ENCODE peak calls at places on chromosomes 6 and 20, in five cellular contexts. F is esophagus muscularis mucosa, Y is HCT116, K is stomach, H is suprapubic skin. R is an unnamed sample. For H3K9me3 and H3K4me1, the result is how much of the 10 kb centered on the place peaks cover.

GRCh38 chr20:22698443-22698842 is 114.1 kb upstream of the FOXA2 start:
- DNase-seq in F (peak), K (no peak), Y (no peak), H (no peak), R (no peak)

GRCh38 chr6:127775371-127775770 is 125.5 kb downstream of the THEMIS start:
- DNase-seq in F (no peak), Y (no peak), K (no peak), H (no peak), R (no peak)

GRCh38 chr20:38564680-38565079 is 16.3 kb upstream of the ADIG start:
- DNase-seq in F (no peak), K (no peak), Y (no peak), H (no peak), R (no peak)

GRCh38 chr6:43090557-43090952 is 14.4 kb downstream of the PTK7 start:
- DNase-seq in K (no peak), H (no peak), Y (no peak), F (no peak), R (peak)

GRCh38 chr6:33213166-33213988 is 5.1 kb downstream of the RING1 start:
- DNase-seq in H (no peak), K (no peak), F (no peak), Y (no peak), R (no peak)

GRCh38 chr6:41976794-41977484 is 35.3 kb upstream of the CCND3 start:
- DNase-seq in F (no peak), H (peak), Y (no peak), K (no peak), R (no peak)

GRCh38 chr6:72182337-72183246 is 296.2 kb downstream of the RIMS1 start:
- DNase-seq in H (no peak), F (no peak), Y (no peak), K (peak), R (peak)

GRCh38 chr6:27374824-27375612 is 13.5 kb upstream of the ZNF391 start:
- DNase-seq in Y (peak), H (peak), K (peak), F (peak), R (peak)

GRCh38 chr6:91480397-91480796 is 893.5 kb upstream of the MAP3K7 start:
- DNase-seq in H (no peak), Y (no peak), K (no peak), F (no peak), R (no peak)

GRCh38 chr6:76682842-76683241 is 610.4 kb upstream of the IMPG1 start:
- DNase-seq in K (no peak), F (no peak), Y (peak), H (no peak), R (no peak)

GRCh38 chr6:47343631-47344421 is 34.1 kb upstream of the TNFRSF21 start:
- DNase-seq in Y (no peak), K (peak), H (no peak), F (no peak), R (no peak)

GRCh38 chr6:108168501-108168979 is 2.7 kb downstream of the NR2E1 start:
- DNase-seq in Y (no peak), H (no peak), F (no peak), K (peak), R (no peak)

GRCh38 chr20:10603971-10604864 is 69.6 kb downstream of the JAG1 start:
- DNase-seq in H (no peak), F (no peak), K (no peak), Y (peak), R (peak)

GRCh38 chr6:13710552-13711383 is 867 bp downstream of the RANBP9 start:
- DNase-seq in F (no peak), H (peak), Y (no peak), K (peak), R (peak)

GRCh38 chr20:43749734-43750294 is 23.0 kb upstream of the GTSF1L start:
- DNase-seq in K (peak), H (peak), Y (peak), F (peak), R (peak)

GRCh38 chr20:53088786-53089185 is 116.6 kb downstream of the TSHZ2 start:
- DNase-seq in F (no peak), H (no peak), Y (no peak), K (no peak), R (peak)

GRCh38 chr6:43391448-43392031 is 22.1 kb upstream of the ZNF318 start:
- DNase-seq in K (no peak), H (no peak), F (no peak), Y (no peak), R (no peak)

GRCh38 chr6:110693296-110693695 is 122.0 kb downstream of the CDK19 start:
- DNase-seq in H (no peak), K (no peak), Y (no peak), F (no peak), R (no peak)

GRCh38 chr6:96823743-96824142 is 13.5 kb downstream of the GPR63 start:
- DNase-seq in F (no peak), Y (no peak), K (no peak), H (no peak), R (no peak)

GRCh38 chr20:40771308-40771610 is 82.2 kb upstream of the MAFB start:
- DNase-seq in F (no peak), H (no peak), Y (no peak), K (no peak), R (no peak)

GRCh38 chr20:822651-823325 is 10.7 kb upstream of the FAM110A start:
- DNase-seq in K (no peak), F (no peak), H (no peak), Y (no peak), R (no peak)

GRCh38 chr6:147970970-147971369 is 371.7 kb upstream of the SASH1 start:
- DNase-seq in Y (no peak), H (no peak), F (no peak), K (no peak), R (no peak)

GRCh38 chr6:123116370-123116769 is 120.3 kb downstream of the CLVS2 start:
- DNase-seq in H (no peak), F (no peak), K (no peak), Y (no peak), R (no peak)

GRCh38 chr6:51289041-51289440 is 470.4 kb downstream of the TFAP2B start:
- DNase-seq in K (no peak), Y (no peak), F (no peak), H (no peak), R (no peak)

GRCh38 chr6:133277228-133277894 is 36.2 kb downstream of the EYA4 start:
- DNase-seq in Y (no peak), H (no peak), F (no peak), K (no peak), R (no peak)

GRCh38 chr6:31952140-31952805 is 6.4 kb downstream of the CFB start:
- DNase-seq in K (peak), H (no peak), Y (no peak), F (no peak), R (peak)

GRCh38 chr6:18510644-18511033 is 123.5 kb downstream of the RNF144B start:
- DNase-seq in K (no peak), F (no peak), H (no peak), Y (no peak), R (no peak)

GRCh38 chr6:158011478-158011920 is 29.8 kb downstream of the SYNJ2 start:
- DNase-seq in F (no peak), Y (no peak), H (no peak), K (no peak), R (no peak)

GRCh38 chr6:140669321-140669720 is 1294.9 kb upstream of the CITED2 start:
- DNase-seq in Y (no peak), H (no peak), F (no peak), K (no peak), R (no peak)

GRCh38 chr6:167299641-167300308 is 8.7 kb downstream of the UNC93A start:
- DNase-seq in F (no peak), H (peak), K (no peak), Y (no peak), R (no peak)

GRCh38 chr6:167302796-167303195 is 11.7 kb downstream of the UNC93A start:
- DNase-seq in K (no peak), H (peak), F (no peak), Y (no peak), R (no peak)

GRCh38 chr6:167300902-167301425 is 9.8 kb downstream of the UNC93A start:
- DNase-seq in F (no peak), Y (no peak), K (no peak), H (peak), R (no peak)

GRCh38 chr6:167303660-167304625 is 12.8 kb downstream of the UNC93A start:
- DNase-seq in H (peak), K (no peak), Y (no peak), F (no peak), R (no peak)

GRCh38 chr6:167302074-167302473 is 11.0 kb downstream of the UNC93A start:
- DNase-seq in F (no peak), H (peak), K (no peak), Y (no peak), R (no peak)
- H3K9me3 ChIP-seq in F (under half), H (under half), K (under half), Y (under half), R (under half)

GRCh38 chr20:62878244-62879030 is 16.8 kb upstream of the TCFL5 start:
- DNase-seq in Y (no peak), K (no peak), F (no peak), H (no peak), R (no peak)
- H3K4me1 ChIP-seq in Y (under half), K (under half), F (under half), H (under half), R (under half)

GRCh38 chr6:37173573-37174195 is 3.7 kb downstream of the PIM1 start:
- DNase-seq in K (no peak), F (no peak), H (no peak), Y (no peak), R (no peak)

GRCh38 chr6:37172991-37173572 is 3.1 kb downstream of the PIM1 start:
- DNase-seq in F (no peak), Y (no peak), H (no peak), K (no peak), R (no peak)

GRCh38 chr6:37171141-37171969 is 1.4 kb downstream of the PIM1 start:
- DNase-seq in F (no peak), K (peak), H (peak), Y (no peak), R (peak)

GRCh38 chr6:37170273-37171140 is 555 bp downstream of the PIM1 start:
- DNase-seq in H (peak), K (peak), Y (no peak), F (no peak), R (peak)

GRCh38 chr6:37171970-37172812 is 2.2 kb downstream of the PIM1 start:
- DNase-seq in F (peak), H (peak), Y (peak), K (peak), R (peak)
- TF ChIP-seq POLR2AphosphoS5 in F (peak), H (no peak), Y (peak), K (peak), R (peak)

DNA sequence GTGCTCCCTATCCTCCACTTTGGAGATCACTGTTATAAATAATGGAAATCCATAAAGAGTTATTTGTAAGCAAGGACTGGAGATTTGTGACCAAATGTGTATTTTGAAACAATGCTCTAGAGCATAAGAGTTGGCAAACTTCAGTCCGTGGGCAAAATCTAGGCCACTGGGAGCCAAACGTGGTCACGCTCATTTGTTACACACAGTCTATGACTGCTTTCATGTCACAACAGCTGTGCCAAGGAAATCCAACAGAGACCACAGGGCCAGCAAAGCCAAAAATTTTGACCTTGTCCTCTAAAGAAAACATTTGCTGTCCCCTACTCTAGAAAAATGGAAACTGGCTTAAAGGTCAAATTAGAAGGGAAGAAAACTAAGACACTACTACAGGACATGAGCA is 7.9 kb downstream of the ZNF334 start:
- DNase-seq in Y (no peak), F (no peak), K (no peak), H (no peak), R (no peak)
- H3K9me3 ChIP-seq in Y (under half), F (under half), K (under half), H (under half), R (under half)

DNA sequence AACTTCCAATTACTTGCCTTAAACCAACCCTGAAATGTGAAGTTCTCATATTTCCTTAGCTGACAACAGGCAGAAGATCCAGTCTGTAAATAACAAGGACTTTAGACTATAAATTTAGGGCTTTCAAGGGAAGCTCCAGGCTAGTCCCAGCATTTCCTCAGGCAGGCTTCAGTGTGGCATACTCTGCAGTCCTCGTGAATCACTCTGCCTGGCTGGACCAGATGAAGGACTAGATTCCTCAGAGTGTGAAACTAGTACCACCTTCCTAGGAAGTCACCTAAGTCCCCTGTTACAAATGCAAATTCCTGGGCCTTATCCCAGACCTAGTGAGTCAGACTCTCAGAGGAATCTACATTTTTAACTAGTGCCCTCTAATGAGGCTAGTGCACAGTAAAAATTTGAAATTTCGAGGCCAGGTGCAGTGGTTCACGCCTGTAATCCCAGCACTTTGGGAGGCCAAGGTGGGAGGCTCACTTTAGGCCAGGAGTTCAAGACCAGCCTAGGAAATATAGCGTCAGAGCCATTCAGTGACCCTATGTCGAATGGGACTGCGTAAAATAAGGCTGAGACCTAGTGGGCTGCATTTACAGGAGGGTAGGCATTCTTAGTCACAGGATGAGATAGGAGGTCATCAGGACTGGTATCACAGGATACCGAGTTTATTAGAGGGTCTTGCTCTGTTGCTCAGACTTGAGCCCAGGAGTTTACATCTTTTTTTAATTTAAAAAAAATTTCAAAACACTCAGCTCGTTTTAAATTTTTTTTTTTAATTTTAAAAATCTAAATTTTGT is 279.6 kb upstream of the JARID2 start:
- DNase-seq in K (no peak), Y (no peak), F (no peak), H (no peak), R (no peak)
- H3K4me1 ChIP-seq in K (under half), Y (under half), F (under half), H (under half), R (under half)

GRCh38 chr6:100300221-100300736 is 164.4 kb downstream of the SIM1 start:
- DNase-seq in F (no peak), K (no peak), H (no peak), Y (peak), R (no peak)
- TF ChIP-seq POLR2AphosphoS5 in F (no peak), K (no peak), H (no peak), Y (peak), R (no peak)

GRCh38 chr6:22189946-22190345 is 106.9 kb downstream of the PRL start:
- DNase-seq in Y (no peak), K (no peak), H (no peak), F (no peak), R (no peak)

DNA sequence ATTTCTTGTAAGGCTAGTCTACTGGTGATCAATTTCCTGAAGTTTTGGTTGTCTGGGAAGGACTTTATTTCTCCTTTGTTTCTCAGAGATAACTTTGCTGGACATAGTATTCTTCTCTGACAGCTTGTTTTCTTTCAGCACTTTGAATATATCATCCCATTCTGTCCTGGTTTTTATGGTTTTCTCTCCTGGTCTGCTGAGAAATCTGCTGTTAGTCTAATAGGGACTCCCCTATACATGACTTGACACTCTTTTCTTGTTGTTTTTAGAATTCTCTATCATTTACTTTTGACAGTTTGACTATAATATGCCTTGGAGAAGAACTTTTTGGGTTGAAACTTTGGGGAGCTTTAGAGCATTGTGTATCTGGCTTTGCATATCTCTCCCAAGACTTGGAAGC is 112.5 kb downstream of the PRL start:
- DNase-seq in Y (no peak), K (no peak), H (no peak), F (no peak), R (no peak)
- H3K9me3 ChIP-seq in Y (under half), K (under half), H (under half), F (under half), R (under half)

DNA sequence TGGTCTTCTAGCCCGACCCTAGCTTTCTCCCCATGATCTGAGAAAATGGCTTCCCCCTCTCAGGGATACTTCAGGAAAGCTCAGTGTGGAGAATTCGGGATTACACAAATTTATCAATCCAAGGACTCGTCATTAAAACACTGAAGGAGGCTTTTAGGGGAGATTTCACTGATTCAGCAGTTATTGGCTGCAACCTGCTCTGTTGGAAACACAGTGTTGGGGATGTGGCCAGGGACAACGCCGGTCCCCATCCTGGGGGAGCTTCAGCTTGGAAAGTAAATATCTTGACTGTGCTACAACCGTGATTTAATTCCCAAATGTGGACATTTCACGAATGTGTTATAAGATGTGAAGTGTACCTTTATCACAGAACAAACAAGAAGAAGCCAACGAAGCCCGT is 44.8 kb upstream of the ZNF831 start:
- DNase-seq in H (no peak), Y (no peak), K (no peak), F (no peak), R (no peak)
- H3K4me1 ChIP-seq in H (under half), Y (under half), K (under half), F (under half), R (under half)

GRCh38 chr6:139028658-139029469 is at the start of gene ABRACL:
- DNase-seq in H (peak), K (peak), Y (peak), F (no peak), R (peak)

GRCh38 chr6:139028242-139028657 is 295 bp upstream of the ABRACL start:
- DNase-seq in K (no peak), H (no peak), F (no peak), Y (no peak), R (no peak)

GRCh38 chr6:139030539-139030938 is 2.0 kb downstream of the ABRACL start:
- DNase-seq in K (no peak), H (no peak), Y (no peak), F (no peak), R (no peak)

GRCh38 chr6:139030211-139030530 is 1.6 kb downstream of the ABRACL start:
- DNase-seq in Y (no peak), H (no peak), K (no peak), F (no peak), R (no peak)

DNA sequence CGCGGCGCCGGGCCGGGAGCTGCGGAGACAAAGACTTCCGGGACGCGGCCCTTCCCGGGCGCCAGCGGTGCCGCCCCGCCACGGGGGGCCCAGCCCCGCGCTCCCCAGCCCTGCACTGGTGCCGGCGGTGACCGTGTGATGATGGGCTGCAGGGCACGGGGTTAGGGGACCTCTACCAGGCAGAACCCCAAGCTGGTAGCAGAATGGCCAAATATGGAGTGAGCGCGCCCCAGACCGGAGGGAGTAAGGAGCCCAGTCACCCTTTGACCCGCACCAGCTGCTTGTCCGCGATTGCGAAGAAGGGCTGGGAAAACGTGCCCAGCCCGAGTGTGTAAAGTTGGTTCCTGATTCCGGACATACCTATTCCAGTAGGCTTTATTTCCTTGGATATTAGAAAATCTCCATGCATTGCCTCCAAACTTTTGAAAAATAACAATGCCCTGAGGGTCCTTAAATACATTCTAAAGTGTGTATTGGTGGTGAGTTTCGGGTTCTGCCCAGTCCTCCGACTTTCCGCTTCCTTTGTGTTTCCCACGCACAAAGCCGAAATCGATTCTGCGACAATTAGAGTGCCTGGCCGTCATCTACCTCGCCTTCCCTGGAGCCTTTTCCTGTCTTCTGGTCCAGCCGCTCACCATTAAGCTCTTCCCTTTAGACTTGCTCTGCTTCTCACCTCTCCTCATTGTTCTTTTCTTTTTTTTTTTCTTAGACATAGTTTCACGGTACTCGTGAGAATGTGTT is 1.1 kb downstream of the ABRACL start:
- DNase-seq in H (peak), F (no peak), Y (no peak), K (peak), R (peak)
- TF ChIP-seq POLR2AphosphoS5 in H (no peak), F (peak), Y (no peak), K (no peak), R (no peak)

R was measured in prostate gland.